ENCODE peak calls at places on chromosomes 16 and 17, in five cellular contexts. V is tibial nerve, C is breast epithelium, A is AG09309, R is mucosa of descending colon. L is an unnamed sample.

GRCh38 chr16:47699090-47699489 is 238.0 kb downstream of the PHKB start:
- DNase-seq in V (peak; percentile 7), C (no peak), A (no peak), R (no peak), L (no peak)

GRCh38 chr17:20187049-20187448 is 177.9 kb downstream of the SPECC1 start:
- DNase-seq in V (no peak), C (no peak), A (no peak), R (no peak), L (no peak)

GRCh38 chr17:46061435-46061834 is 62.4 kb downstream of the STH start:
- DNase-seq in V (no peak), C (no peak), A (no peak), R (no peak), L (no peak)

GRCh38 chr17:72502111-72502939 is 381.5 kb downstream of the SOX9 start:
- DNase-seq in V (peak; percentile 25), C (no peak), A (no peak), R (no peak), L (no peak)

GRCh38 chr16:55379876-55380390 is 55.9 kb downstream of the IRX6 start:
- DNase-seq in V (no peak), C (no peak), A (no peak), R (no peak), L (no peak)

GRCh38 chr16:46884513-46885293 is 541 bp downstream of the GPT2 start:
- DNase-seq in V (no peak), C (no peak), A (no peak), R (peak; percentile 57), L (no peak)

GRCh38 chr16:49825006-49825405 is 30.9 kb downstream of the ZNF423 start:
- DNase-seq in V (no peak), C (no peak), A (no peak), R (no peak), L (no peak)

GRCh38 chr17:67280279-67280678 is 35.3 kb upstream of the HELZ start:
- DNase-seq in V (peak; percentile 60), C (peak; percentile 73), A (no peak), R (peak; percentile 3), L (no peak)

GRCh38 chr16:85881436-85881835 is 17.5 kb upstream of the IRF8 start:
- DNase-seq in V (no peak), C (no peak), A (no peak), R (no peak), L (no peak)

GRCh38 chr17:20206591-20206990 is 197.4 kb downstream of the SPECC1 start:
- DNase-seq in V (no peak), C (no peak), A (no peak), R (no peak), L (no peak)

GRCh38 chr17:66849136-66849655 is 14.3 kb downstream of the CACNG5 start:
- DNase-seq in V (no peak), C (no peak), A (no peak), R (no peak), L (no peak)

GRCh38 chr17:2042355-2042929 is 620 bp downstream of the OVCA2 start:
- DNase-seq in V (no peak), C (no peak), A (no peak), R (no peak), L (no peak)

GRCh38 chr16:4814046-4814445 is 11.6 kb upstream of the ROGDI start:
- DNase-seq in V (no peak), C (no peak), A (no peak), R (no peak), L (no peak)

GRCh38 chr16:88659160-88659559 is 3.7 kb downstream of the MVD start:
- DNase-seq in V (no peak), C (no peak), A (no peak), R (no peak), L (no peak)

GRCh38 chr17:82244413-82245140 is 15.7 kb downstream of the SLC16A3 start:
- DNase-seq in V (no peak), C (no peak), A (no peak), R (peak; percentile 55), L (peak; percentile 30)

GRCh38 chr16:23876256-23876896 is 40.6 kb downstream of the PRKCB start:
- DNase-seq in V (no peak), C (no peak), A (no peak), R (no peak), L (no peak)

GRCh38 chr16:23874613-23875294 is 39.0 kb downstream of the PRKCB start:
- DNase-seq in V (no peak), C (no peak), A (no peak), R (no peak), L (no peak)

GRCh38 chr16:23879735-23880373 is 44.1 kb downstream of the PRKCB start:
- DNase-seq in V (no peak), C (no peak), A (no peak), R (no peak), L (no peak)

GRCh38 chr16:23871924-23872323 is 36.1 kb downstream of the PRKCB start:
- DNase-seq in V (no peak), C (peak; percentile 24), A (no peak), R (no peak), L (no peak)

DNA sequence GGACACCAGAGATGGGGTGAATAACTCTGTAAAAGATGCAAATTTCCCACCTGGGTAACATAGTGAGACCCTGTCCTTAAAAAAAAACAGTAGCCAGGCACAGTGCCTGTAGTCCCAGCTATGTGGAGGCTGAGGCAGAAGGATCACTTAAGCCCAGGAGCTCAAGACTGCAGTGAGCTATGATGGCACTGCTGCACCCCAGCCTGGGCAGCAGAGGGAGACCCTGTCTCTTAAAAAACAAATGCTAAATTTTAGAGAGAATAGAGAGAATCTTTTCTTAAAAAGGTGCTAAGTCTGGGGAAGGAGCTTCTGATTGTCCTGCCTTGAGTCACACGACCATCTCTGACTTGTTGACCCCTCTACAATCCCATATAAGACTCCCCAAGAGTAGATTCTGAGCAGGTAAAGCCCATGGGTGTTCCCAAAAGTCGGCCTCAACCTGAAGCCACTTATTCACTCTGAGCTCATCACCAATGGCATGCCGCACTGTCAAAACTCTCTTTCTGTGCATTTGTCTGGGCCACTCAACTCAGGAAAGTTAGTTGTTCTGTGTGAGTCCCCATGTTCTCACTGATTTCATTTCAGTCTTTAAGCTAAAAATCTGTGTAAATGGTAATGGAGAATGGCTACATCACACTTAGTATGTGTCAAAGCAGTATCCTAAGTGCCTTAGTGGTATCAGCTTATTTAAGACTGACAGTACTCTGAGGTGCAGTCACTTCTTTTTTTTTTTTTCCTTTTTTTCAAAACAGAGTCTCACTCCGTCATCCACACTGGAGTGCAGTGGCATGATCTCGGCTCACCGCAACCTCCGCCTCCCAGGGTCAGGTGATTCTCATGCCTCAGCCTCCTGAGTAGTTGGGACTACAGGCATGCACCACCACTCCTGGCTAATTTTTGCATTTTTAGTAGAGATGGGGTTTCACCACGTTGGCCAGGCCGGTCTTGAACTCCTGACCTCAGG is 41.6 kb downstream of the PRKCB start:
- DNase-seq in V (no peak), C (no peak), A (no peak), R (no peak), L (no peak)
- TF ChIP-seq CTCF in V (no peak), C (no peak), A (no peak), R (no peak), L (no peak)

DNA sequence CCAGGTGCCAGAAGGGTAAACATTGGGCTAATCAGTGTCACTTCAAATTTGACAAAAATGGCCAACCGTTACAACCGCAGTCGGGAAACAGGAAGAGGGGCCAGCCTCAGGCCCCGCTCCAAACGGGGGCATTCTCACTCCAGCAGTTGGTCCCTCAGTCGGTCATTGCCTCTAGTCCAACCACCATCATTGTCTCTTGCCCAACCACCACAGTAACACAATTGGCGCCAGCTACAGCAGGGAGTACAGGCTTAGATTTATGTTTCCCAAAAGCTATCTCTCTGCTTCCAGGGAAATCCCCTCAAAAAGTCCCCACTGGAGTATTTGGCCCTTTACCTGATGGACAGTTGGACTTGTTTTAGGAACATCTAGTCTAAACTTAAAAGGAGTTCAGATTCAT is 20.3 kb downstream of the ALOX15B start:
- DNase-seq in V (no peak), C (no peak), A (no peak), R (no peak), L (no peak)
- TF ChIP-seq CTCF in V (no peak), C (no peak), A (no peak), R (no peak), L (no peak)

DNA sequence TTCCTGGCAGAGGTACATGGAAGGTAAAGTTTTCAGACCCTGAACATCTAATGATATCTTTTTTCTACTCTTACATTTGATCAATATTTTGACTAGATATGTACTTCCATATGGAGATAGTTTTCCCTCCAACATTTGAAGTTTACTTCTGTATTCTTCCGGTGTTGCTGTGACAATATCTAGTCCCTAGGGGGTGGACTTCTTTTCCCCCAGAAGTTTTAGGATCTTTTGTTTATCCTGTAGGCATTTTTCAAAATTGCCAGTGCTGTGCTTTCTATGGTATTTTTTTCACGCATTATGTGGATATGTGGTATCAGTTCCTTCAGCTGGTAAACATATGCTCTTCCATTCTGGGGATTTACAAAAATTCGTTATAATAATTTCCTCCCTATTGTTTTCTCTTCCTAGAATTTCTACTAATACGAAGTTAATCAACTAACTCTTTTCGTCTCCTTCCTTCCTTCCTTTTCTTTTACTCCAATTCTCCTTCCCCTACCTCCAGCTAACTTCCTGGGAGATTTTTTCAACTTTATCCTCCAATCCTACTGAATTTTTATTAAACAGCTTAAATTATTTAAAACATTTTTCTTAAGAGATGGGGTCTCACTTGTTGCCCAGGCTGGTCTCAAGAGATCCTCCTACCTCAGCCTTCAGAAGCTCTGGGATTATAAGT is 26.1 kb upstream of the ZNHIT3 start:
- DNase-seq in V (no peak), C (no peak), A (no peak), R (no peak), L (no peak)
- TF ChIP-seq CTCF in V (no peak), C (no peak), A (no peak), R (no peak), L (no peak)

DNA sequence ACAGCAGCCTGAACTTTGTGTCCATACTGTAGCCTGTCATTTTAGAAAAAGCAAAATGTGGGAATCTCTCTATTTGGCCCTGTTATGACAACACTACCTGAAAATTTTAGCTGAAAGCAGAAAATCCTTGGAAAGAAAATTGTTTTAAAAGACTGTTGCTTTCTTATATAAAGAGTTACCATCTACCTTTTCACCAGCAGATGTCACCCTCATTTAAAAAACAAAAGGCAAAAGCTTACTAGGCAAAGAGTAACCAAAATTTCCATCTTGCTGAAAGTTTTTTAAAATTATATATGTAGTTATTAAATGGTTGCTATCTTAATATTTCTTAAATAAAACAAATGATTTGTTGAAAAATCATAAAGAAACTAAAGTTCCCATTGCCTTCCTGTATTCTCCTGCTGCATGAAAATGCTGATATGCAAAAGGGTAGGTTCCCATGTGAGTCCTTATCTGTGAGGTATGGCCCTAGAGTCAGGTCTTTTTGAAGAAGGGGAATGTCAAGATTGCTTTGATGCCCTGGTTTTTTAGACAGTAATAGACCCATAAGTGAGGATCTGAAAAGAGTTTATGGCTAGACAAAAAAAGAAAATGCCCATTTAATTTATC is 61.0 kb downstream of the TNRC6C start:
- DNase-seq in V (no peak), C (no peak), A (no peak), R (no peak), L (no peak)
- TF ChIP-seq CTCF in V (peak; percentile 50), C (peak; percentile 56), A (peak; percentile 54), R (no peak), L (peak; percentile 65)

DNA sequence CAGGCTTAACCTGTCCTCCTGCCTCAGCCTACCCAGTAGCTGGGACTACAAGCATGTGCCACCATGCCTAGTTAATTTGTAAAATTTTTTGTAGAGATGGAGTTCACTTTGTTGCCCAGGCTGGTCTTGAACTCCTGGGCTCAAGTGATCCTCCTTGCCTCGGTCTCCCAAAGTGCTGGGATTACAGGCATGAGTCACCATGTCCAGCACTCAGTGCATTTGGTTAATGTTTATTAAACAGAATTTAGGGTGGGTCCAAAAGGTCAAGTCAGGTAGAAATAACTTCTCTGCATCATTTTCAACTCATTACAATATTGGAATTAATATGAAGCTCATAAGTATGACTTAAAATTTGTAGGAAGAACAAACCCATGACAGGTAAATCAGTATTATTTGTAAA is 55.7 kb downstream of the RHOT1 start:
- DNase-seq in V (no peak), C (no peak), A (no peak), R (no peak), L (no peak)
- TF ChIP-seq CTCF in V (no peak), C (no peak), A (no peak), R (no peak), L (no peak)